ENCODE peak calls at places on chromosomes 12 and 14, in seven cellular contexts. D, C, M, X, U, R and G are unnamed samples.
A peak's percentile ranks its signal among the peaks of the same experiment; 100 is the strongest.

GRCh38 chr12:117686911-117687377 is 281.8 kb downstream of the KSR2 start:
- DNase-seq in D (no peak), C (peak; percentile 82), M (no peak), X (no peak), U (peak; percentile 22), R (peak; percentile 70), G (no peak)

GRCh38 chr14:37746140-37746832 is 150.9 kb downstream of the TTC6 start:
- DNase-seq in D (no peak), C (no peak), M (no peak), X (no peak), U (no peak), R (no peak), G (no peak)

GRCh38 chr12:108686753-108687152 is 44.6 kb downstream of the CORO1C start:
- DNase-seq in D (no peak), C (no peak), M (no peak), X (no peak), U (no peak), R (peak; percentile 40), G (peak; percentile 91)

GRCh38 chr12:44774815-44775411 is 101.2 kb downstream of the NELL2 start:
- DNase-seq in D (no peak), C (peak; percentile 40), M (peak; percentile 81), X (no peak), U (peak; percentile 18), R (no peak), G (no peak)

GRCh38 chr14:52694761-52695480 is 437 bp downstream of the ERO1A start:
- DNase-seq in D (peak; percentile 51), C (no peak), M (peak; percentile 56), X (no peak), U (peak; percentile 45), R (no peak), G (no peak)

GRCh38 chr12:132116709-132117557 is 27.2 kb downstream of the DDX51 start:
- DNase-seq in D (no peak), C (no peak), M (no peak), X (no peak), U (no peak), R (no peak), G (no peak)

GRCh38 chr14:99023371-99023770 is 248.6 kb downstream of the BCL11B start:
- DNase-seq in D (no peak), C (no peak), M (no peak), X (no peak), U (no peak), R (no peak), G (no peak)

GRCh38 chr14:38211258-38211735 is 3.6 kb downstream of the SSTR1 start:
- DNase-seq in D (no peak), C (no peak), M (peak; percentile 59), X (no peak), U (no peak), R (no peak), G (no peak)

GRCh38 chr12:51517316-51517715 is 73.7 kb upstream of the SCN8A start:
- DNase-seq in D (no peak), C (no peak), M (no peak), X (no peak), U (no peak), R (no peak), G (no peak)

GRCh38 chr12:48765753-48766162 is 23.1 kb downstream of the ADCY6 start:
- DNase-seq in D (no peak), C (no peak), M (no peak), X (peak; percentile 86), U (no peak), R (no peak), G (no peak)

GRCh38 chr12:59158066-59158465 is 237.8 kb upstream of the LRIG3 start:
- DNase-seq in D (no peak), C (no peak), M (peak; percentile 45), X (no peak), U (no peak), R (no peak), G (no peak)

GRCh38 chr12:97017213-97017612 is 110.2 kb downstream of the NEDD1 start:
- DNase-seq in D (no peak), C (no peak), M (no peak), X (no peak), U (no peak), R (no peak), G (no peak)

GRCh38 chr12:117394491-117394890 is 33.1 kb upstream of the NOS1 start:
- DNase-seq in D (no peak), C (no peak), M (no peak), X (no peak), U (no peak), R (no peak), G (no peak)

GRCh38 chr12:88985011-88985410 is 367.3 kb downstream of the DUSP6 start:
- DNase-seq in D (no peak), C (no peak), M (no peak), X (no peak), U (no peak), R (no peak), G (no peak)

GRCh38 chr14:55059333-55059732 is 7.9 kb downstream of the MAPK1IP1L start:
- DNase-seq in D (no peak), C (no peak), M (no peak), X (no peak), U (no peak), R (no peak), G (no peak)

GRCh38 chr12:122060069-122060468 is 18.5 kb upstream of the MLXIP start:
- DNase-seq in D (no peak), C (no peak), M (no peak), X (peak; percentile 81), U (no peak), R (no peak), G (no peak)

GRCh38 chr12:46365951-46366379 is 6.6 kb downstream of the SLC38A2 start:
- DNase-seq in D (no peak), C (no peak), M (no peak), X (no peak), U (no peak), R (no peak), G (no peak)

GRCh38 chr12:94059394-94060368 is 88.7 kb upstream of the PLXNC1 start:
- DNase-seq in D (peak; percentile 43), C (no peak), M (no peak), X (no peak), U (no peak), R (no peak), G (no peak)

GRCh38 chr14:90438841-90439240 is 42.0 kb downstream of the CALM1 start:
- DNase-seq in D (no peak), C (no peak), M (no peak), X (no peak), U (no peak), R (no peak), G (no peak)

GRCh38 chr12:21774358-21775129 is at the start of gene KCNJ8:
- DNase-seq in D (peak; percentile 62), C (no peak), M (peak; percentile 90), X (peak; percentile 84), U (peak; percentile 94), R (peak; percentile 77), G (peak; percentile 95)

GRCh38 chr12:80937391-80938238 is at the start of gene LIN7A:
- DNase-seq in D (peak; percentile 35), C (peak; percentile 39), M (peak; percentile 68), X (peak; percentile 58), U (peak; percentile 31), R (peak; percentile 25), G (no peak)

GRCh38 chr12:64090047-64090446 is 132.0 kb downstream of the KICS2 start:
- DNase-seq in D (no peak), C (no peak), M (no peak), X (no peak), U (no peak), R (no peak), G (no peak)

GRCh38 chr12:64085154-64085553 is 136.9 kb downstream of the KICS2 start:
- DNase-seq in D (no peak), C (no peak), M (no peak), X (no peak), U (no peak), R (no peak), G (no peak)

GRCh38 chr12:64085996-64086395 is 136.1 kb downstream of the KICS2 start:
- DNase-seq in D (no peak), C (no peak), M (no peak), X (no peak), U (no peak), R (no peak), G (no peak)

GRCh38 chr12:64088431-64089349 is 133.4 kb downstream of the KICS2 start:
- DNase-seq in D (peak; percentile 75), C (peak; percentile 86), M (peak; percentile 75), X (no peak), U (peak; percentile 78), R (peak; percentile 74), G (no peak)

DNA sequence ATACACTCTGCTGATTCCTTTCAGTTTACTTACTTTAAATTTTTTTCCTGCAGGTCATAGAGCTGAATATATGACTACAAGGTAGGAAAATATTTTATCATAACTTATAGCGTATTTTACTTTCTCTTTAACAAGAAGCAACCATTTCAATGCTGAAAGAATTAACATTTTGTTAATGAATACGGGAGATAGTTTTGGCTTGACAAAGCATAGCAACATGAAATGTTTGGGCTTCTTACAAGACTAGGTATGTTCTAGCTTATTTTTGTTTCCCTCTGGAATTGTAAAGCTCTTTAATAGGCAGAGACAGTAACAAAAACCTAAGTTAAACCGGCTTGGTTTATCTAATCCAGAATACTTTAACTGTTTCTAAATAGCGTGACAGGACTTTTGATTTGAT is 135.2 kb downstream of the KICS2 start:
- DNase-seq in D (no peak), C (no peak), M (no peak), X (no peak), U (no peak), R (no peak), G (no peak)
- H3K27ac ChIP-seq in D (no peak overlapping the region), C (peak overlapping the region; percentile 73), M (no peak overlapping the region), X (no peak overlapping the region), U (no peak overlapping the region), R (no peak overlapping the region), G (peak overlapping the region; percentile 57)

DNA sequence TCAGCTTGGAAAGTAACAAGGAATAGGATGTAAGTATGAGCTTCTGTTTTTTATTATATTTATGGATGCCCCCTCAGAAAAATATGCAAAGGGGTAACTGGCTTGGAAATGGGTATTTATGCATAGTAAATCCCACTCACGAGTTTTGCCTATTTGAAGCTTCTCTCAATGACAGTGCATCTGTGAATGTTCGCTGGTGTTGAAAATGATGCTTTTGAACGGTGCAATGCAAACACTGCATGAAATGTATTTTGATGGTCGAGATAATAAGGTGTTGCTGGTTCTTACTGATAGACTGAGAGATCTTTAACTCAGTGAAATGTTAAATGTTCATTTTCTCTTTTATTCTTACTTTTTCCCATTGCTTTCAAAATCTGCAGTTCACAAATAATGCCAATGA is 36.0 kb upstream of the PSEN1 start:
- DNase-seq in D (no peak), C (no peak), M (no peak), X (no peak), U (no peak), R (no peak), G (no peak)
- H3K36me3 ChIP-seq in D (peaks cover 25% of the 10 kb centered on the region), C (peaks cover 78% of the 10 kb centered on the region), M (peaks cover 65% of the 10 kb centered on the region), X (no peaks in the 10 kb centered on the region), U (peaks cover 46% of the 10 kb centered on the region), R (peaks cover 78% of the 10 kb centered on the region), G (peaks cover 69% of the 10 kb centered on the region)

DNA sequence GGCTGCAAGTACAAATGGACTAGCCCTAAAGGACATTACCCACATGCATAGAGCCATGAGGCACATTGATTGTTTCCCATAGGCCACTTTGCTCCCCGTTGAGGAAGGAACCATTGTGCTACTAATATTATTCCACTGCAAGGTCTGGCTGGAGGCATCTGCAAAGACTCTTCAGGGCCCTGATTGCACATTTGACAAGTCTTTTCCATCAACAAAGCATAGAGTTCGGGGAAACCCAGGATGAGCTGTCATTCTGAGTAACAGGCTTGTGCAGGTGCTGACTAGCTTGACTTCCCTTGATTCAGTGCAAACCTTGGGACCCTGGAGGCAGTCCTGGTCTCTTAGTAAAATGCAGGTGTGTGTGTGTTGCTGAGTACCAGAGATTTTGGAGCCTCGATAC is 73.8 kb downstream of the SUSD6 start:
- DNase-seq in D (no peak), C (no peak), M (no peak), X (no peak), U (no peak), R (no peak), G (no peak)
- H3K27ac ChIP-seq in D (peak overlapping the region; percentile 70), C (no peak overlapping the region), M (no peak overlapping the region), X (no peak overlapping the region), U (peak overlapping the region; percentile 10), R (no peak overlapping the region), G (peak overlapping the region; percentile 5)

GRCh38 chr12:112182499-112182898 is 57.1 kb downstream of the TRAFD1 start:
- DNase-seq in D (no peak), C (no peak), M (no peak), X (no peak), U (no peak), R (no peak), G (no peak)
- H3K36me3 ChIP-seq in D (peaks cover 38% of the 10 kb centered on the region), C (peaks cover 42% of the 10 kb centered on the region), M (no peaks in the 10 kb centered on the region), X (no peaks in the 10 kb centered on the region), U (peaks cover 35% of the 10 kb centered on the region), R (peaks cover 66% of the 10 kb centered on the region), G (peaks cover 31% of the 10 kb centered on the region)